ENCODE peak calls at places on chromosomes 12 and 14, in eight cellular contexts. W is body of pancreas, Z is Peyer's patch, R is heart left ventricle, H is right lobe of liver, C is stomach, I is HCT116, A is spleen. B is an unnamed sample.

GRCh38 chr14:59117754-59118153 is 70.7 kb upstream of the DAAM1 start:
- DNase-seq in W (no peak), Z (no peak), R (no peak), H (no peak), C (no peak), I (no peak), A (no peak), B (no peak)

GRCh38 chr12:30795660-30796507 is 41.1 kb upstream of the CAPRIN2 start:
- DNase-seq in W (peak; percentile 53), Z (peak; percentile 54), R (peak; percentile 69), H (peak; percentile 50), C (peak; percentile 37), I (peak; percentile 64), A (peak; percentile 88), B (peak; percentile 56)

GRCh38 chr12:108833355-108833733 is 24.0 kb downstream of the SSH1 start:
- DNase-seq in W (peak; percentile 35), Z (no peak), R (no peak), H (no peak), C (no peak), I (peak; percentile 71), A (peak; percentile 46), B (peak; percentile 56)

GRCh38 chr12:113285679-113286645 is 48.9 kb downstream of the SLC8B1 start:
- DNase-seq in W (no peak), Z (no peak), R (no peak), H (no peak), C (no peak), I (no peak), A (no peak), B (no peak)

GRCh38 chr12:47277071-47277408 is 197.3 kb upstream of the AMIGO2 start:
- DNase-seq in W (peak; percentile 60), Z (no peak), R (no peak), H (peak; percentile 54), C (peak; percentile 55), I (no peak), A (no peak), B (no peak)

GRCh38 chr12:124240493-124240892 is 54.4 kb upstream of the RFLNA start:
- DNase-seq in W (no peak), Z (no peak), R (no peak), H (no peak), C (no peak), I (peak; percentile 39), A (no peak), B (no peak)

GRCh38 chr12:75848533-75848932 is 183.0 kb downstream of the PHLDA1 start:
- DNase-seq in W (no peak), Z (no peak), R (no peak), H (no peak), C (no peak), I (no peak), A (no peak), B (no peak)

GRCh38 chr12:121036810-121037326 is 2.2 kb downstream of the OASL start:
- DNase-seq in W (no peak), Z (no peak), R (no peak), H (no peak), C (no peak), I (no peak), A (no peak), B (no peak)

GRCh38 chr12:112424126-112424525 is 5.4 kb downstream of the PTPN11 start:
- DNase-seq in W (no peak), Z (no peak), R (no peak), H (no peak), C (no peak), I (no peak), A (no peak), B (no peak)

GRCh38 chr14:105493921-105494605 is 3.0 kb downstream of the TEDC1 start:
- DNase-seq in W (no peak), Z (peak; percentile 44), R (no peak), H (no peak), C (no peak), I (no peak), A (peak; percentile 70), B (no peak)
- TF ChIP-seq POLR2A in W (no peak), Z (no peak), R (no peak), H (no peak), C (no peak), I (no peak), A (no peak), B (no peak)

DNA sequence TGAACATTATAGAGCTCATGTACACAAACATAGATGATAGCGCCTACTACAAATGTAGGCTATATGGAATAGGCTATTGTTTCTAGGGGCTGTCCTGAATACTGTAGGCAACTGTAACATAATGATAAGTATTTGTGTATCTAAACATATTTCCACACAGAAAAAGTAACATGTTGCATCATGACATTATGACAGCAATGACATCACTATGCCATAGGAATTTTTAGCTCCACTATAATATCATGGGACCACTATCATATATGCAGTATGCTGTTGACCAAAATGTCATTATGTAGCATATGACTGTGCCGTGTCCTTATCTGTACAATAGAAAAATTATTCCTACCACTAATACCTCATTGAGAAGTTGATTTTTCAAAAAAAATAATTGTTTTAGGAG is 96.7 kb upstream of the SSTR1 start:
- DNase-seq in W (no peak), Z (no peak), R (no peak), H (no peak), C (no peak), I (no peak), A (no peak), B (no peak)
- H3K9me3 ChIP-seq in W (no peaks in the 10 kb centered on the region), Z (no peaks in the 10 kb centered on the region), R (no peaks in the 10 kb centered on the region), H (no peaks in the 10 kb centered on the region), C (no peaks in the 10 kb centered on the region), I (no peaks in the 10 kb centered on the region), A (peaks cover 13% of the 10 kb centered on the region), B (no peaks in the 10 kb centered on the region)

DNA sequence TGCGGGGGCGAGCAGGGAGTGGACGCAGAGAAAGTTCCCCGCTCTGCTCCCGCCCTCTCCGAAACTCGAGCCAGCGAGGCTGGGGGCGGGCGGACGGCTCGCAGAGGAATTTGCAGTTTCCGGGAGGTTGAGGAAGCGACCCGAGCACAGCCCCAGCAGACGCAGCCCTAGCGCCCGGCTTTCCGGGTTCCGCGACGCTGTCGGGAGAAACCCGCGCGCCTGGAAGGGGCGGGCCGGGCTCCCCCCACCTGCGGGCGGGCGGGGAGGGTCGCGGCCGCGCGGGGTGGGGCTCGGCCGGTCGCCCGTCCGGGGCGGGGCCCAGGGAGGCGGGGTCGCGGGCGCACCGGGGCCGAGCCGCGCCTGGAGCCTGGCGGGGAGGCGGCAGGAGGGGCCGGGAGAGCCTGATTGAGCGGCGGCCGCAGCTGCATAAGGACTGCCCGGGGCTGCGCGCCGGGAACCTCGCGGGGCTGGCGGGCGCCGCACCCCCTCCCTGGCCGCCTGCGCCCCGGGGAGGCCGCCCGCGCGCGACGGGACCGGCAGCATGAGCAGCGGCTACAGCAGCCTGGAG is at the start of gene RASSF3:
- DNase-seq in W (peak; percentile 71), Z (peak; percentile 88), R (peak; percentile 83), H (peak; percentile 78), C (peak; percentile 82), I (peak; percentile 38), A (peak; percentile 97), B (peak; percentile 47)
- TF ChIP-seq POLR2A in W (peak; percentile 37), Z (peak; percentile 67), R (peak; percentile 71), H (peak; percentile 77), C (no peak), I (no peak), A (no peak), B (no peak)

GRCh38 chr14:56161658-56162057 is 43.4 kb downstream of the PELI2 start:
- DNase-seq in W (no peak), Z (no peak), R (no peak), H (no peak), C (no peak), I (no peak), A (no peak), B (no peak)
- H3K9me3 ChIP-seq in W (no peaks in the 10 kb centered on the region), Z (no peaks in the 10 kb centered on the region), R (peaks cover 19% of the 10 kb centered on the region), H (no peaks in the 10 kb centered on the region), C (peaks cover 1% of the 10 kb centered on the region), I (no peaks in the 10 kb centered on the region), A (peaks cover 44% of the 10 kb centered on the region), B (peaks cover 26% of the 10 kb centered on the region)

GRCh38 chr12:6278439-6279255 is 31.8 kb upstream of the PLEKHG6 start:
- DNase-seq in W (peak; percentile 92), Z (peak; percentile 97), R (peak; percentile 87), H (peak; percentile 90), C (peak; percentile 89), I (no peak), A (peak; percentile 96), B (peak; percentile 81)
- TF ChIP-seq POLR2A in W (peak; percentile 85), Z (peak; percentile 58), R (peak; percentile 37), H (peak; percentile 84), C (no peak), I (peak; percentile 12), A (no peak), B (no peak)

GRCh38 chr12:73418541-73418940 is 1119.1 kb upstream of the ATXN7L3B start:
- DNase-seq in W (no peak), Z (no peak), R (no peak), H (no peak), C (no peak), I (no peak), A (no peak), B (no peak)
- H3K9me3 ChIP-seq in W (peaks cover 5% of the 10 kb centered on the region), Z (no peaks in the 10 kb centered on the region), R (peaks cover 19% of the 10 kb centered on the region), H (peaks cover 8% of the 10 kb centered on the region), C (peaks cover 8% of the 10 kb centered on the region), I (no peaks in the 10 kb centered on the region), A (peaks cover 27% of the 10 kb centered on the region), B (peaks cover 5% of the 10 kb centered on the region)